ENCODE peak calls at places on chromosome 22, in nine cellular contexts. One of them, this sample, is unnamed.

GRCh38 chr22:47114813-47115517 is 352.5 kb downstream of the TBC1D22A start:
- DNase-seq in prostate gland: no peak
- DNase-seq in retinal pigment epithelial cell: no peak
- DNase-seq in stomach: no peak
- DNase-seq in astrocyte: no peak
- DNase-seq in cardiac fibroblast: no peak
- DNase-seq in HCT116: no peak
- DNase-seq in mammary epithelial cell: no peak
- DNase-seq in left ventricle myocardium inferior: no peak
- DNase-seq in this sample: no peak

GRCh38 chr22:40714514-40714966 is 35.3 kb downstream of the MCHR1 start:
- DNase-seq in prostate gland: no peak
- DNase-seq in retinal pigment epithelial cell: no peak
- DNase-seq in stomach: no peak
- DNase-seq in astrocyte: peak; percentile 87
- DNase-seq in cardiac fibroblast: peak; percentile 29
- DNase-seq in HCT116: no peak
- DNase-seq in mammary epithelial cell: peak; percentile 36
- DNase-seq in left ventricle myocardium inferior: no peak
- DNase-seq in this sample: no peak

GRCh38 chr22:45491841-45492240 is 10.8 kb upstream of the FBLN1 start:
- DNase-seq in prostate gland: no peak
- DNase-seq in retinal pigment epithelial cell: no peak
- DNase-seq in stomach: no peak
- DNase-seq in astrocyte: no peak
- DNase-seq in cardiac fibroblast: no peak
- DNase-seq in HCT116: no peak
- DNase-seq in mammary epithelial cell: no peak
- DNase-seq in left ventricle myocardium inferior: no peak
- DNase-seq in this sample: no peak

GRCh38 chr22:37633082-37633692 is 6.3 kb upstream of the SH3BP1 start:
- DNase-seq in prostate gland: no peak
- DNase-seq in retinal pigment epithelial cell: no peak
- DNase-seq in stomach: no peak
- DNase-seq in astrocyte: no peak
- DNase-seq in cardiac fibroblast: no peak
- DNase-seq in HCT116: no peak
- DNase-seq in mammary epithelial cell: no peak
- DNase-seq in left ventricle myocardium inferior: no peak
- DNase-seq in this sample: no peak

GRCh38 chr22:21022955-21023614 is 8.1 kb downstream of the P2RX6 start:
- DNase-seq in prostate gland: no peak
- DNase-seq in retinal pigment epithelial cell: no peak
- DNase-seq in stomach: no peak
- DNase-seq in astrocyte: no peak
- DNase-seq in cardiac fibroblast: no peak
- DNase-seq in HCT116: no peak
- DNase-seq in mammary epithelial cell: no peak
- DNase-seq in left ventricle myocardium inferior: no peak
- DNase-seq in this sample: no peak

GRCh38 chr22:24441406-24442351 is 14.3 kb downstream of the ADORA2A start:
- DNase-seq in prostate gland: no peak
- DNase-seq in retinal pigment epithelial cell: no peak
- DNase-seq in stomach: peak; percentile 21
- DNase-seq in astrocyte: no peak
- DNase-seq in cardiac fibroblast: no peak
- DNase-seq in HCT116: no peak
- DNase-seq in mammary epithelial cell: no peak
- DNase-seq in left ventricle myocardium inferior: peak; percentile 37
- DNase-seq in this sample: no peak

GRCh38 chr22:20108757-20109230 is 7.1 kb upstream of the RANBP1 start:
- DNase-seq in prostate gland: no peak
- DNase-seq in retinal pigment epithelial cell: no peak
- DNase-seq in stomach: no peak
- DNase-seq in astrocyte: no peak
- DNase-seq in cardiac fibroblast: no peak
- DNase-seq in HCT116: no peak
- DNase-seq in mammary epithelial cell: no peak
- DNase-seq in left ventricle myocardium inferior: no peak
- DNase-seq in this sample: no peak

GRCh38 chr22:19109198-19110063 is 12.8 kb downstream of the DGCR2 start:
- DNase-seq in prostate gland: peak; percentile 72
- DNase-seq in retinal pigment epithelial cell: no peak
- DNase-seq in stomach: peak; percentile 68
- DNase-seq in astrocyte: peak; percentile 33
- DNase-seq in cardiac fibroblast: peak; percentile 81
- DNase-seq in HCT116: no peak
- DNase-seq in mammary epithelial cell: peak; percentile 88
- DNase-seq in left ventricle myocardium inferior: no peak
- DNase-seq in this sample: peak; percentile 60

GRCh38 chr22:22018825-22019658 is 36.5 kb upstream of the TOP3B start:
- DNase-seq in prostate gland: no peak
- DNase-seq in retinal pigment epithelial cell: no peak
- DNase-seq in stomach: no peak
- DNase-seq in astrocyte: no peak
- DNase-seq in cardiac fibroblast: no peak
- DNase-seq in HCT116: no peak
- DNase-seq in mammary epithelial cell: no peak
- DNase-seq in left ventricle myocardium inferior: no peak
- DNase-seq in this sample: no peak

GRCh38 chr22:32325811-32326237 is 31.8 kb upstream of the RFPL3 start:
- DNase-seq in prostate gland: no peak
- DNase-seq in retinal pigment epithelial cell: no peak
- DNase-seq in stomach: peak; percentile 7
- DNase-seq in astrocyte: no peak
- DNase-seq in cardiac fibroblast: no peak
- DNase-seq in HCT116: no peak
- DNase-seq in mammary epithelial cell: no peak
- DNase-seq in left ventricle myocardium inferior: no peak
- DNase-seq in this sample: no peak

GRCh38 chr22:17977371-17977770 is 47.0 kb downstream of the MICAL3 start:
- DNase-seq in prostate gland: no peak
- DNase-seq in retinal pigment epithelial cell: no peak
- DNase-seq in stomach: no peak
- DNase-seq in astrocyte: no peak
- DNase-seq in cardiac fibroblast: no peak
- DNase-seq in HCT116: no peak
- DNase-seq in mammary epithelial cell: no peak
- DNase-seq in left ventricle myocardium inferior: no peak
- DNase-seq in this sample: no peak

GRCh38 chr22:42646569-42647525 is 2.3 kb downstream of the CYB5R3 start:
- DNase-seq in prostate gland: peak; percentile 88
- DNase-seq in retinal pigment epithelial cell: no peak
- DNase-seq in stomach: peak; percentile 91
- DNase-seq in astrocyte: peak; percentile 9
- DNase-seq in cardiac fibroblast: no peak
- DNase-seq in HCT116: no peak
- DNase-seq in mammary epithelial cell: no peak
- DNase-seq in left ventricle myocardium inferior: peak; percentile 83
- DNase-seq in this sample: no peak

GRCh38 chr22:31812977-31813605 is 59.3 kb downstream of the DEPDC5 start:
- DNase-seq in prostate gland: no peak
- DNase-seq in retinal pigment epithelial cell: no peak
- DNase-seq in stomach: no peak
- DNase-seq in astrocyte: no peak
- DNase-seq in cardiac fibroblast: no peak
- DNase-seq in HCT116: no peak
- DNase-seq in mammary epithelial cell: no peak
- DNase-seq in left ventricle myocardium inferior: no peak
- DNase-seq in this sample: no peak

GRCh38 chr22:20432244-20432686 is 5.4 kb downstream of the SCARF2 start:
- DNase-seq in prostate gland: no peak
- DNase-seq in retinal pigment epithelial cell: no peak
- DNase-seq in stomach: no peak
- DNase-seq in astrocyte: no peak
- DNase-seq in cardiac fibroblast: no peak
- DNase-seq in HCT116: no peak
- DNase-seq in mammary epithelial cell: no peak
- DNase-seq in left ventricle myocardium inferior: no peak
- DNase-seq in this sample: no peak

GRCh38 chr22:38172016-38172431 is 9.6 kb downstream of the PLA2G6 start:
- DNase-seq in prostate gland: no peak
- DNase-seq in retinal pigment epithelial cell: no peak
- DNase-seq in stomach: no peak
- DNase-seq in astrocyte: peak; percentile 70
- DNase-seq in cardiac fibroblast: peak; percentile 68
- DNase-seq in HCT116: no peak
- DNase-seq in mammary epithelial cell: peak; percentile 96
- DNase-seq in left ventricle myocardium inferior: no peak
- DNase-seq in this sample: no peak

GRCh38 chr22:30187094-30187493 is 59.5 kb downstream of the LIF start:
- DNase-seq in prostate gland: no peak
- DNase-seq in retinal pigment epithelial cell: no peak
- DNase-seq in stomach: no peak
- DNase-seq in astrocyte: no peak
- DNase-seq in cardiac fibroblast: no peak
- DNase-seq in HCT116: no peak
- DNase-seq in mammary epithelial cell: no peak
- DNase-seq in left ventricle myocardium inferior: no peak
- DNase-seq in this sample: no peak

DNA sequence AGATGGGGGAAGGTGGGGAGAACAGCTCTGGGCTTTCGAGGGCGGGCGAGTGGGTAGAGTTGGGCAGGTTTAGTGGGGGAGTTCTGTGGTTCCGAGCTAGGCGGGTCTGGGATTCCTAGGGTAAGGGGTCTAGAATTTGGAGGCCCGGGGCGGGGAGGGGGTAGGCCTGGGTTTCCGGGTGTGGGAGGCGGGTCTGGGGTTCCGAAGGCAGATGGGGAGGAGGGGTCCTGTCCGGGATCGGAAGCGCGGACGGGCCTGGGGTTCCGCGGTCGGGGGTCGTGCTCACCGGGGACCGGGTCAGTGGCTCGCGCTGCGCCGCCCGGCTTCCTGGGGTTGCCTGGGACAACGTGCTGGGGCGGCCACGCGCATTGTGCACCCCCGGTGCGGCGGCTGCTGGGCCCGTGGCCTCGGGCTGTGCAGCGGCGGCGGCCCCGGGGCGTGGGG is at the start of gene TTLL8:
- DNase-seq in prostate gland: no peak
- DNase-seq in retinal pigment epithelial cell: no peak
- DNase-seq in stomach: no peak
- DNase-seq in astrocyte: no peak
- DNase-seq in cardiac fibroblast: no peak
- DNase-seq in HCT116: no peak
- DNase-seq in mammary epithelial cell: no peak
- DNase-seq in left ventricle myocardium inferior: no peak
- DNase-seq in this sample: no peak
- H3K4me3 ChIP-seq in prostate gland: no peak within 1 kb of the TSS
- H3K4me3 ChIP-seq in retinal pigment epithelial cell: no peak within 1 kb of the TSS
- H3K4me3 ChIP-seq in stomach: no peak within 1 kb of the TSS
- H3K4me3 ChIP-seq in astrocyte: no peak within 1 kb of the TSS
- H3K4me3 ChIP-seq in cardiac fibroblast: no peak within 1 kb of the TSS
- H3K4me3 ChIP-seq in HCT116: no peak within 1 kb of the TSS
- H3K4me3 ChIP-seq in mammary epithelial cell: no peak within 1 kb of the TSS
- H3K4me3 ChIP-seq in left ventricle myocardium inferior: peak within 1 kb of the TSS; percentile 51
- H3K4me3 ChIP-seq in this sample: no peak within 1 kb of the TSS

GRCh38 chr22:43802897-43803495 is 9.1 kb downstream of the EFCAB6 start:
- DNase-seq in prostate gland: no peak
- DNase-seq in retinal pigment epithelial cell: no peak
- DNase-seq in stomach: no peak
- DNase-seq in astrocyte: no peak
- DNase-seq in cardiac fibroblast: no peak
- DNase-seq in HCT116: no peak
- DNase-seq in mammary epithelial cell: no peak
- DNase-seq in left ventricle myocardium inferior: no peak
- DNase-seq in this sample: no peak
- TF ChIP-seq CTCF in prostate gland: no peak
- TF ChIP-seq CTCF in retinal pigment epithelial cell: no peak
- TF ChIP-seq CTCF in stomach: no peak
- TF ChIP-seq CTCF in astrocyte: no peak
- TF ChIP-seq CTCF in cardiac fibroblast: no peak
- TF ChIP-seq CTCF in HCT116: no peak
- TF ChIP-seq CTCF in mammary epithelial cell: no peak
- TF ChIP-seq CTCF in left ventricle myocardium inferior: no peak
- TF ChIP-seq CTCF in this sample: no peak

GRCh38 chr22:50245214-50246072 is 620 bp upstream of the TUBGCP6 start:
- DNase-seq in prostate gland: no peak
- DNase-seq in retinal pigment epithelial cell: no peak
- DNase-seq in stomach: no peak
- DNase-seq in astrocyte: no peak
- DNase-seq in cardiac fibroblast: no peak
- DNase-seq in HCT116: no peak
- DNase-seq in mammary epithelial cell: peak; percentile 28
- DNase-seq in left ventricle myocardium inferior: no peak
- DNase-seq in this sample: no peak

GRCh38 chr22:50248192-50249084 is 2.6 kb downstream of the HDAC10 start:
- DNase-seq in prostate gland: no peak
- DNase-seq in retinal pigment epithelial cell: no peak
- DNase-seq in stomach: no peak
- DNase-seq in astrocyte: no peak
- DNase-seq in cardiac fibroblast: no peak
- DNase-seq in HCT116: no peak
- DNase-seq in mammary epithelial cell: no peak
- DNase-seq in left ventricle myocardium inferior: no peak
- DNase-seq in this sample: no peak

GRCh38 chr22:50246242-50247175 is 1.7 kb upstream of the TUBGCP6 start:
- DNase-seq in prostate gland: no peak
- DNase-seq in retinal pigment epithelial cell: no peak
- DNase-seq in stomach: no peak
- DNase-seq in astrocyte: no peak
- DNase-seq in cardiac fibroblast: no peak
- DNase-seq in HCT116: no peak
- DNase-seq in mammary epithelial cell: no peak
- DNase-seq in left ventricle myocardium inferior: no peak
- DNase-seq in this sample: no peak

GRCh38 chr22:50249382-50250248 is 1.4 kb downstream of the HDAC10 start:
- DNase-seq in prostate gland: no peak
- DNase-seq in retinal pigment epithelial cell: no peak
- DNase-seq in stomach: no peak
- DNase-seq in astrocyte: no peak
- DNase-seq in cardiac fibroblast: no peak
- DNase-seq in HCT116: no peak
- DNase-seq in mammary epithelial cell: no peak
- DNase-seq in left ventricle myocardium inferior: no peak
- DNase-seq in this sample: no peak

DNA sequence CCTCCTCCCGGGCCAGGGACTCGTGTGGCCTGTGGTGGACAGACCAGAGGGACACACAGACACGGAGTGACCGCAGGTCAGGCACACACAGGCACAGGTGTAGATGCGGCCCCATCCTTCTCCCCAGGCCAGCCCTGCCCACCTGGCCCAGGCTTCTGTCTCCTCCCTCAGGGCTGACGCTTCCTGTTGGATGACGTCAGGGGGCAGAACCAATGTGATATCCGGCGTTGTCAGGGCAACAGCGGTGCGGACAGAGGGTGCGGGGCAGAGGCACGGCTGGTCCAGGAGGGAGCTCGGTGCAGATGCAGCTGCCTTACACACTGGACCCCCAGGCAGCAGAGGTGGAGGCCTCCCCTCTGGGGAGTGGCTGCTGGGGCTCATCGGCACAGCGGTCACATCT is 2.9 kb upstream of the TUBGCP6 start:
- DNase-seq in prostate gland: no peak
- DNase-seq in retinal pigment epithelial cell: no peak
- DNase-seq in stomach: peak; percentile 78
- DNase-seq in astrocyte: no peak
- DNase-seq in cardiac fibroblast: peak; percentile 80
- DNase-seq in HCT116: peak; percentile 64
- DNase-seq in mammary epithelial cell: no peak
- DNase-seq in left ventricle myocardium inferior: no peak
- DNase-seq in this sample: no peak
- H3K4me3 ChIP-seq in prostate gland: no peak overlapping the region
- H3K4me3 ChIP-seq in retinal pigment epithelial cell: no peak overlapping the region
- H3K4me3 ChIP-seq in stomach: no peak overlapping the region
- H3K4me3 ChIP-seq in astrocyte: no peak overlapping the region
- H3K4me3 ChIP-seq in cardiac fibroblast: no peak overlapping the region
- H3K4me3 ChIP-seq in HCT116: no peak overlapping the region
- H3K4me3 ChIP-seq in mammary epithelial cell: no peak overlapping the region
- H3K4me3 ChIP-seq in left ventricle myocardium inferior: no peak overlapping the region
- H3K4me3 ChIP-seq in this sample: no peak overlapping the region

GRCh38 chr22:35452351-35452781 is 52.4 kb downstream of the MCM5 start:
- DNase-seq in prostate gland: peak; percentile 86
- DNase-seq in retinal pigment epithelial cell: no peak
- DNase-seq in stomach: peak; percentile 86
- DNase-seq in astrocyte: no peak
- DNase-seq in cardiac fibroblast: no peak
- DNase-seq in HCT116: no peak
- DNase-seq in mammary epithelial cell: no peak
- DNase-seq in left ventricle myocardium inferior: no peak
- DNase-seq in this sample: no peak
- TF ChIP-seq CTCF in prostate gland: no peak
- TF ChIP-seq CTCF in retinal pigment epithelial cell: no peak
- TF ChIP-seq CTCF in stomach: no peak
- TF ChIP-seq CTCF in astrocyte: no peak
- TF ChIP-seq CTCF in cardiac fibroblast: no peak
- TF ChIP-seq CTCF in HCT116: no peak
- TF ChIP-seq CTCF in mammary epithelial cell: no peak
- TF ChIP-seq CTCF in left ventricle myocardium inferior: no peak
- TF ChIP-seq CTCF in this sample: no peak